ENCODE peak calls at places on chromosomes 4 and X, in eight cellular contexts. N is EH, Z is right lobe of liver, W is non-pigmented ciliary epithelial cell, G is sigmoid colon, F is C1 segment of cervical spinal cord, S is skeletal muscle cell, K is IMR-90. C is an unnamed sample.

GRCh38 chr4:98546910-98547544 is 111.4 kb downstream of the TSPAN5 start:
- DNase-seq in F (peak; percentile 56), Z (no peak), S (no peak), W (no peak), N (peak; percentile 77), K (peak; percentile 54), G (peak; percentile 75), C (peak; percentile 20)

GRCh38 chrX:153956044-153956907 is 11.8 kb upstream of the RENBP start:
- DNase-seq in F (no peak), W (no peak), K (no peak), Z (no peak), N (no peak), S (no peak), G (no peak), C (no peak)

GRCh38 chr4:84031401-84031800 is 467.7 kb downstream of the NKX6-1 start:
- DNase-seq in K (no peak), N (no peak), G (no peak), S (no peak), Z (no peak), F (no peak), W (no peak), C (no peak)

GRCh38 chrX:111507931-111508330 is 3.5 kb upstream of the SERTM2 start:
- DNase-seq in N (no peak), S (no peak), Z (no peak), G (no peak), W (no peak), K (peak; percentile 0), F (no peak), C (no peak)

GRCh38 chr4:6500481-6501135 is 28.2 kb upstream of the PPP2R2C start:
- DNase-seq in F (no peak), Z (no peak), S (no peak), K (no peak), W (no peak), G (no peak), N (no peak), C (no peak)

GRCh38 chrX:136185409-136186022 is 38.2 kb downstream of the FHL1 start:
- DNase-seq in G (no peak), S (no peak), F (no peak), W (no peak), K (peak; percentile 47), N (peak; percentile 77), Z (no peak), C (no peak)

GRCh38 chr4:7297374-7297773 is 105.0 kb downstream of the SORCS2 start:
- DNase-seq in G (no peak), Z (no peak), K (no peak), W (no peak), F (no peak), S (no peak), N (no peak), C (no peak)

GRCh38 chr4:138003248-138003647 is 238.9 kb downstream of the SLC7A11 start:
- DNase-seq in S (no peak), K (peak; percentile 51), Z (no peak), F (no peak), N (peak; percentile 44), G (no peak), W (no peak), C (no peak)

GRCh38 chrX:153862369-153863250 is 23.4 kb downstream of the L1CAM start:
- DNase-seq in F (no peak), Z (no peak), K (no peak), S (no peak), W (no peak), N (no peak), G (no peak), C (no peak)

GRCh38 chr4:96342790-96343455 is 503.0 kb downstream of the PDHA2 start:
- DNase-seq in W (no peak), K (no peak), N (no peak), G (no peak), F (no peak), Z (no peak), S (no peak), C (no peak)

GRCh38 chr4:73435984-73436383 is at the start of gene AFP:
- DNase-seq in W (no peak), G (no peak), N (no peak), S (no peak), Z (no peak), K (no peak), F (no peak), C (no peak)

GRCh38 chr4:39044947-39045734 is 12.9 kb upstream of the TMEM156 start:
- DNase-seq in N (peak; percentile 47), F (no peak), K (no peak), W (no peak), G (peak; percentile 72), Z (no peak), S (no peak), C (no peak)

GRCh38 chr4:106618920-106619319 is 250.3 kb upstream of the GIMD1 start:
- DNase-seq in W (no peak), S (peak; percentile 62), Z (no peak), K (no peak), F (no peak), G (no peak), N (no peak), C (no peak)

GRCh38 chrX:9846631-9847030 is 60.4 kb downstream of the SHROOM2 start:
- DNase-seq in W (no peak), Z (no peak), N (no peak), S (no peak), K (no peak), G (no peak), F (no peak), C (no peak)

GRCh38 chrX:144327515-144327914 is 443.6 kb downstream of the UBE2NL start:
- DNase-seq in W (no peak), S (peak; percentile 49), F (no peak), G (no peak), N (no peak), Z (no peak), K (no peak), C (no peak)

GRCh38 chr4:128600996-128601857 is 208.3 kb upstream of the JADE1 start:
- DNase-seq in F (no peak), N (peak; percentile 93), Z (peak; percentile 65), K (peak; percentile 97), S (peak; percentile 100), W (peak; percentile 95), G (peak; percentile 86), C (peak; percentile 16)

GRCh38 chr4:128675083-128675482 is 134.4 kb upstream of the JADE1 start:
- DNase-seq in F (no peak), S (no peak), G (no peak), Z (no peak), N (no peak), W (no peak), K (no peak), C (no peak)

GRCh38 chr4:158295053-158295452 is 84.8 kb downstream of the TMEM144 start:
- DNase-seq in S (no peak), G (no peak), Z (no peak), F (no peak), N (peak; percentile 44), W (no peak), K (no peak), C (no peak)

GRCh38 chr4:99715286-99715685 is 57.7 kb upstream of the C4orf54 start:
- DNase-seq in N (no peak), Z (no peak), K (no peak), W (no peak), G (no peak), F (no peak), S (no peak), C (no peak)

GRCh38 chr4:53635697-53636483 is 44.6 kb upstream of the LNX1 start:
- DNase-seq in W (no peak), G (no peak), F (no peak), S (no peak), Z (no peak), K (no peak), N (no peak), C (no peak)

GRCh38 chr4:104901438-104901837 is 245.2 kb upstream of the TET2 start:
- DNase-seq in F (peak; percentile 13), N (no peak), W (no peak), G (no peak), S (no peak), K (no peak), Z (no peak), C (no peak)

GRCh38 chrX:134026732-134027311 is 41.4 kb upstream of the GPC3 start:
- DNase-seq in S (no peak), Z (no peak), G (peak; percentile 64), W (no peak), F (no peak), N (peak; percentile 10), K (peak; percentile 5), C (no peak)

GRCh38 chr4:84286048-84286447 is 213.0 kb downstream of the NKX6-1 start:
- DNase-seq in W (no peak), S (no peak), Z (no peak), N (no peak), K (no peak), F (no peak), G (no peak), C (no peak)

GRCh38 chr4:143477487-143477886 is 36.0 kb upstream of the SMARCA5 start:
- DNase-seq in F (no peak), K (no peak), W (no peak), Z (no peak), S (no peak), N (no peak), G (no peak), C (no peak)

GRCh38 chr4:186486172-186486571 is 69.2 kb downstream of the MTNR1A start:
- DNase-seq in G (no peak), F (no peak), N (peak; percentile 48), K (peak; percentile 4), Z (no peak), S (no peak), W (no peak), C (no peak)

GRCh38 chrX:153820601-153821000 is 9.7 kb downstream of the PDZD4 start:
- DNase-seq in N (no peak), W (no peak), K (no peak), Z (no peak), G (no peak), S (no peak), F (no peak), C (no peak)

GRCh38 chrX:85922821-85923220 is 124.5 kb downstream of the CHM start:
- DNase-seq in G (no peak), F (no peak), S (peak; percentile 74), N (peak; percentile 41), K (peak; percentile 91), Z (no peak), W (peak; percentile 22), C (no peak)

GRCh38 chrX:109049903-109050302 is 313.5 kb upstream of the IRS4 start:
- DNase-seq in N (no peak), W (no peak), G (no peak), K (no peak), Z (no peak), F (no peak), S (no peak), C (no peak)

GRCh38 chrX:151753313-151754041 is 18.9 kb downstream of the CNGA2 start:
- DNase-seq in W (no peak), S (peak; percentile 11), G (peak; percentile 70), Z (peak; percentile 71), N (peak; percentile 56), F (no peak), K (peak; percentile 2), C (no peak)

GRCh38 chrX:54980334-54980733 is 13.7 kb downstream of the PFKFB1 start:
- DNase-seq in S (no peak), W (no peak), N (no peak), F (no peak), G (no peak), Z (no peak), K (no peak), C (no peak)

GRCh38 chr4:133102612-133103409 is 46.3 kb upstream of the PCDH10 start:
- DNase-seq in W (no peak), S (no peak), K (no peak), N (no peak), G (no peak), F (no peak), Z (no peak), C (no peak)

GRCh38 chr4:168737441-168738176 is 240.8 kb downstream of the PALLD start:
- DNase-seq in G (no peak), S (no peak), W (no peak), F (no peak), N (peak; percentile 73), K (peak; percentile 73), Z (no peak), C (no peak)

GRCh38 chr4:1381944-1382541 is 24.2 kb downstream of the NKX1-1 start:
- DNase-seq in F (no peak), N (no peak), G (peak; percentile 58), K (no peak), S (no peak), Z (peak; percentile 13), W (no peak), C (no peak)